ENCODE peak calls at places on chromosome 7, in ten cellular contexts. S is foreskin fibroblast, V is IMR-90, K is left lung, Y is A549, J is neural progenitor cell, R is psoas muscle, P is sigmoid colon, B is HCT116, T is bronchial epithelial cell. U is an unnamed sample.

GRCh38 chr7:353746-354325 is 63.9 kb downstream of the FOXL3 start:
- DNase-seq in K (no peak), B (no peak), T (no peak), R (peak), J (no peak), P (no peak), Y (no peak), S (no peak), V (no peak), U (no peak)

GRCh38 chr7:7498881-7499280 is 36.8 kb downstream of the COL28A1 start:
- DNase-seq in T (no peak), V (no peak), J (no peak), B (no peak), P (no peak), S (no peak), Y (no peak), R (no peak), K (no peak), U (no peak)

GRCh38 chr7:80908360-80908797 is 10.5 kb downstream of the SEMA3C start:
- DNase-seq in T (no peak), Y (no peak), V (no peak), B (no peak), J (no peak), K (no peak), R (no peak), P (no peak), S (no peak), U (no peak)

GRCh38 chr7:66933469-66933868 is 12.4 kb downstream of the TMEM248 start:
- DNase-seq in J (no peak), S (no peak), V (no peak), T (no peak), B (no peak), R (no peak), P (no peak), Y (no peak), K (no peak), U (no peak)

GRCh38 chr7:111045469-111045868 is 45.5 kb upstream of the LRRN3 start:
- DNase-seq in Y (no peak), B (no peak), R (no peak), K (no peak), S (peak), J (peak), T (no peak), V (peak), P (no peak), U (no peak)

GRCh38 chr7:18191329-18191728 is 163.7 kb upstream of the PRPS1L1 start:
- DNase-seq in Y (no peak), K (no peak), R (no peak), P (no peak), B (no peak), S (no peak), T (no peak), V (no peak), J (no peak), U (no peak)

GRCh38 chr7:130273081-130273699 is 6.5 kb downstream of the CPA2 start:
- DNase-seq in K (no peak), B (no peak), P (no peak), J (peak), V (peak), Y (no peak), R (no peak), T (peak), S (peak), U (no peak)

GRCh38 chr7:117808273-117808868 is 64.9 kb downstream of the CTTNBP2 start:
- DNase-seq in Y (no peak), V (no peak), K (no peak), P (no peak), T (no peak), B (no peak), R (peak), J (peak), S (no peak), U (no peak)

GRCh38 chr7:69708857-69709256 is 110.6 kb downstream of the AUTS2 start:
- DNase-seq in V (no peak), B (no peak), S (peak), T (no peak), J (no peak), P (no peak), K (no peak), R (no peak), Y (peak), U (no peak)

GRCh38 chr7:130804156-130804708 is 70.2 kb upstream of the KLF14 start:
- DNase-seq in K (no peak), V (no peak), P (no peak), Y (no peak), B (no peak), J (no peak), T (no peak), S (peak), R (no peak), U (no peak)

GRCh38 chr7:54622696-54623309 is 80.6 kb downstream of the VSTM2A start:
- DNase-seq in K (no peak), V (no peak), P (no peak), S (no peak), R (no peak), Y (no peak), B (no peak), J (no peak), T (no peak), U (no peak)

GRCh38 chr7:103718482-103719415 is 270.7 kb downstream of the RELN start:
- DNase-seq in Y (no peak), T (peak), K (no peak), R (no peak), V (peak), S (no peak), B (no peak), P (no peak), J (no peak), U (no peak)

DNA sequence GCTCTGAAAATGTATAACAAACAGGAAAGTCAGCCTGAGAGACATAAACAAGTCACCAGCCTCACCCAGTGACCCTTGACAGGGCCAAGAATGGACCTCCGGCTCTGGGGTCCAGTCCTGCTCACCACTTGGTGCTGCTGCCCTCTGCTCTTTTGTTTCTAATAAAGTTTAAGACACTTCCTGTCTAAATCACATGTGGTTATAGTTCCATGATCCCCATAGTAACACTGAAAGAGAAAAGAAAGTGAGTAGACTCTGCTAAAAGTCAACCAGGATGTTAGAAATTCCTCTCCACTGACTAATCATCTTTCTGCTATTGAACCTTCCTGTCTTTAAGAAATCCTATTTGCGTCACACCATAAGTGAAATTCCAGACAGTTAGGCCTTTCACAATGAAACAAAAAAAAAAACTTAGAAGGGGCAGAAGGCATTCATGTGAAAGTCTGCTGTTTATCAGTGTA is 179.2 kb upstream of the BET1 start:
- DNase-seq in K (no peak), P (no peak), R (peak), S (peak), T (peak), V (peak), B (peak), Y (peak), J (peak), U (peak)
- TF ChIP-seq CTCF in K (no peak), P (no peak), R (no peak), S (no peak), T (no peak), V (peak), B (no peak), Y (no peak), J (no peak), U (no peak)

GRCh38 chr7:5266148-5267028 is 16.4 kb upstream of the SLC29A4 start:
- DNase-seq in K (no peak), Y (peak), R (no peak), P (no peak), S (peak), T (no peak), V (no peak), J (no peak), B (no peak), U (no peak)
- H3K4me3 ChIP-seq in K (no peak), Y (no peak), R (no peak), P (no peak), S (no peak), T (no peak), V (no peak), J (no peak), B (no peak), U (no peak)

GRCh38 chr7:3482147-3482921 is 181.3 kb downstream of the SDK1 start:
- DNase-seq in S (peak), Y (peak), K (no peak), B (peak), V (peak), J (peak), R (no peak), P (no peak), T (peak), U (no peak)
- TF ChIP-seq CTCF in S (peak), Y (peak), K (no peak), B (peak), V (peak), J (peak), R (peak), P (no peak), T (peak), U (no peak)

GRCh38 chr7:88072036-88072714 is 138.1 kb downstream of the ADAM22 start:
- DNase-seq in Y (no peak), V (no peak), K (no peak), J (no peak), T (no peak), R (no peak), B (no peak), S (peak), P (no peak), U (no peak)

GRCh38 chr7:88075216-88075615 is 141.2 kb downstream of the ADAM22 start:
- DNase-seq in V (no peak), Y (no peak), P (no peak), K (no peak), J (no peak), T (no peak), S (no peak), R (no peak), B (no peak), U (no peak)

GRCh38 chr7:88069093-88069492 is 135.0 kb downstream of the ADAM22 start:
- DNase-seq in B (no peak), Y (no peak), S (no peak), V (no peak), R (no peak), P (no peak), K (no peak), T (no peak), J (no peak), U (no peak)

GRCh38 chr7:88072715-88073055 is 138.6 kb downstream of the ADAM22 start:
- DNase-seq in S (no peak), Y (no peak), T (no peak), P (no peak), R (no peak), V (no peak), J (no peak), B (no peak), K (no peak), U (no peak)

DNA sequence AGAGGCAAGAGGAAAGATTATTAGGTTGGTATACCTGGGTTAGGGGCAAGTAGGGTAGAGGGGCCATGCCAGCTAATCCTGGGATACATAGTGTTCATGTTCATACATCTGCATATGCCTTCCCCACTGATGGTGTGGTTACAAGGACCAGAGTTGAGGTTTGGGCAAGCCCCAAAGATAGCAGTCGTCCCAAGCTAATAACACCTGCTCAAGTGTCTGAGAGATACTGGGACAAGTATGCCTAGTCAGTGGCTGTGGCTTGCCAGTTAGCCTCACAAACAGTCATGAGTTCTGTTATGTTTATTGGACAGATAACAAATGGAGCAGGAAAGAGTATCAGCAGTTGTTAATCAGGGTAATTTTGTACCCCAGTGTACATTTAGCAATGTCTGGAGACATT is 139.6 kb downstream of the ADAM22 start:
- DNase-seq in J (no peak), K (no peak), Y (no peak), V (no peak), B (no peak), P (no peak), S (no peak), R (no peak), T (no peak), U (no peak)
- H3K4me3 ChIP-seq in J (no peak), K (no peak), Y (no peak), V (no peak), B (no peak), P (no peak), S (no peak), R (no peak), T (no peak), U (no peak)

U was measured in AG09309.